ENCODE peak calls at places on chromosome 2, in six cellular contexts. U is stomach, H is transverse colon, Z is H1, F is sigmoid colon, C is SK-N-SH. K is an unnamed sample. For H3K4me1, the result is how much of the 10 kb centered on the place peaks cover.

GRCh38 chr2:7084601-7085000 is 167.4 kb downstream of the RNF144A start:
- DNase-seq in U (no peak), H (no peak), Z (no peak), F (no peak), C (no peak), K (no peak)

GRCh38 chr2:168583710-168584521 is 127.8 kb downstream of the CERS6 start:
- DNase-seq in U (no peak), H (peak), Z (no peak), F (no peak), C (no peak), K (no peak)

GRCh38 chr2:121018136-121019057 is 266.6 kb downstream of the TFCP2L1 start:
- DNase-seq in U (no peak), H (no peak), Z (peak), F (peak), C (no peak), K (no peak)

GRCh38 chr2:18918280-18918679 is 328.9 kb upstream of the NT5C1B start:
- DNase-seq in U (no peak), H (no peak), Z (no peak), F (no peak), C (no peak), K (no peak)

GRCh38 chr2:134919360-134920210 is 963 bp downstream of the CCNT2 start:
- DNase-seq in U (peak), H (peak), Z (no peak), F (peak), C (peak), K (no peak)

GRCh38 chr2:107717666-107718065 is 109.0 kb upstream of the RGPD4 start:
- DNase-seq in U (no peak), H (no peak), Z (no peak), F (no peak), C (no peak), K (no peak)

GRCh38 chr2:71388214-71388613 is 56.6 kb downstream of the ZNF638 start:
- DNase-seq in U (no peak), H (no peak), Z (no peak), F (no peak), C (no peak), K (no peak)

GRCh38 chr2:206968139-206969086 is 29.1 kb downstream of the CPO start:
- DNase-seq in U (no peak), H (no peak), Z (no peak), F (no peak), C (no peak), K (no peak)

GRCh38 chr2:237987263-237987662 is 20.4 kb downstream of the UBE2F start:
- DNase-seq in U (no peak), H (no peak), Z (no peak), F (no peak), C (no peak), K (no peak)

GRCh38 chr2:196123679-196124373 is 47.6 kb downstream of the STK17B start:
- DNase-seq in U (no peak), H (no peak), Z (no peak), F (no peak), C (no peak), K (no peak)

GRCh38 chr2:11329759-11330158 is 14.7 kb downstream of the ROCK2 start:
- DNase-seq in U (no peak), H (no peak), Z (no peak), F (no peak), C (no peak), K (no peak)

GRCh38 chr2:12044857-12045256 is 298.4 kb downstream of the LPIN1 start:
- DNase-seq in U (no peak), H (no peak), Z (no peak), F (no peak), C (no peak), K (no peak)

GRCh38 chr2:195566201-195566600 is 90.8 kb upstream of the SLC39A10 start:
- DNase-seq in U (no peak), H (no peak), Z (no peak), F (no peak), C (no peak), K (no peak)

GRCh38 chr2:204731996-204732395 is 186.7 kb downstream of the PARD3B start:
- DNase-seq in U (no peak), H (no peak), Z (no peak), F (no peak), C (no peak), K (no peak)

GRCh38 chr2:239136203-239136602 is 264.6 kb downstream of the HDAC4 start:
- DNase-seq in U (no peak), H (no peak), Z (no peak), F (no peak), C (no peak), K (no peak)

GRCh38 chr2:12498703-12499102 is 218.0 kb upstream of the TRIB2 start:
- DNase-seq in U (no peak), H (no peak), Z (no peak), F (no peak), C (no peak), K (no peak)

GRCh38 chr2:21372654-21373053 is 248.9 kb downstream of the TDRD15 start:
- DNase-seq in U (no peak), H (no peak), Z (peak), F (no peak), C (peak), K (no peak)

GRCh38 chr2:11340717-11341116 is 3.7 kb downstream of the ROCK2 start:
- DNase-seq in U (no peak), H (no peak), Z (no peak), F (no peak), C (no peak), K (no peak)

GRCh38 chr2:161190030-161190429 is 29.8 kb downstream of the TANK start:
- DNase-seq in U (no peak), H (no peak), Z (no peak), F (no peak), C (no peak), K (no peak)
- H3K4me3 ChIP-seq in U (no peak), H (no peak), Z (no peak), F (no peak), C (no peak), K (no peak)

GRCh38 chr2:73187549-73187948 is 14.8 kb upstream of the NOTO start:
- DNase-seq in U (no peak), H (no peak), Z (no peak), F (no peak), C (no peak), K (no peak)

DNA sequence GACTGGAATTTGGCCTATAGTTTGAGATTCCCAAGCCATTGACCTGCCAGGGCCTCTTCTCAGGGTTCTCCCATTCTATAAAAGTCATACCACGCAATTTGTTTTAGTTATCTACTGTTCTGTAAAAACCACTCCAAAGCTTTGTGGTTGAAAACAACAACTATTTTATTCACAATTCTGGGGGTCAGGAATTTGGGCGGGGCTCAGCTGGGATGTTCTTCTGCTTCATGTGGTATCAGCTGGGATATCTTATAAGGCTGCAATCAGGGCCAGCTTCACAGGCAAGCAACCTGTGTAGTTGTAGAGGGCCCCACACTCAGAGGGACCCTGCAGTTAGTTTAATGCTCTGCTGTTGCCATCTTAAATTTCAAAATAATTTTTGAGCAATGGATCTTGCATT is 16.4 kb upstream of the NOTO start:
- DNase-seq in U (no peak), H (no peak), Z (no peak), F (no peak), C (no peak), K (no peak)
- TF ChIP-seq POLR2AphosphoS5 in U (no peak), H (no peak), Z (no peak), F (no peak), C (no peak), K (no peak)

GRCh38 chr2:181685150-181685688 is 4.9 kb upstream of the NEUROD1 start:
- DNase-seq in U (no peak), H (no peak), Z (peak), F (no peak), C (no peak), K (no peak)

GRCh38 chr2:181694271-181694670 is 14.0 kb upstream of the NEUROD1 start:
- DNase-seq in U (no peak), H (no peak), Z (no peak), F (no peak), C (no peak), K (no peak)

GRCh38 chr2:181686566-181687185 is 6.4 kb upstream of the NEUROD1 start:
- DNase-seq in U (no peak), H (no peak), Z (no peak), F (no peak), C (no peak), K (no peak)

GRCh38 chr2:181690851-181691250 is 10.5 kb upstream of the NEUROD1 start:
- DNase-seq in U (no peak), H (no peak), Z (no peak), F (no peak), C (no peak), K (no peak)
- H3K4me1 ChIP-seq in U (under half), H (under half), Z (under half), F (under half), C (under half), K (under half)

DNA sequence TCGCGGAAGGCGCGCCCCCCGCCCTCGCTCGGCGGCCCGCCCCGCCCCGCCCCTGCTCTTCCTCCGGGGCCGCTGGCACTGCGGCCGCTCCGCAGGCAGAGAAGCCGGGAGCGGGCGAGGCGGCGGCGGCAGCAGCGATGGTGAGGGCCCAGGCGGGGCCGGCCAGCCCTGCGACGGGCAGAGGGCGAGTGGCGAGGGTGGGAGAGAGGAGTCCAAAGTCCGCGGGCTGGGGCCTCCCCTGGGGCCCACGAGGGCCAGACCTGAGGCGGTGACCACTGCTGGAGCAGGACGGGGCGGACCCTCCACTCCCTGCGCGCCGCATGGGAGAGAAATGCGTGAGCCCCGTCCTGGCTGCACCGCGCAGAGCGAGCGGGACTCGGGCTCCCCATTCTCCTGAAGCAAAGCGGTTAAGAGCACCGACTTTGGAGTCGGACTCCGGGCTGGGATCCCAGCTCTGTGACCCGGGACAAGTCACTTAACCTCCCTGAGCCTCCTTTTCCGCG is at the start of gene VAMP5:
- DNase-seq in U (peak), H (peak), Z (peak), F (peak), C (peak), K (no peak)
- H3K4me3 ChIP-seq in U (peak), H (peak), Z (peak), F (peak), C (peak), K (peak)

GRCh38 chr2:112582314-112582746 is 2.1 kb upstream of the CHCHD5 start:
- DNase-seq in U (no peak), H (no peak), Z (no peak), F (no peak), C (peak), K (no peak)
- TF ChIP-seq POLR2AphosphoS5 in U (no peak), H (no peak), Z (no peak), F (no peak), C (no peak), K (peak)

DNA sequence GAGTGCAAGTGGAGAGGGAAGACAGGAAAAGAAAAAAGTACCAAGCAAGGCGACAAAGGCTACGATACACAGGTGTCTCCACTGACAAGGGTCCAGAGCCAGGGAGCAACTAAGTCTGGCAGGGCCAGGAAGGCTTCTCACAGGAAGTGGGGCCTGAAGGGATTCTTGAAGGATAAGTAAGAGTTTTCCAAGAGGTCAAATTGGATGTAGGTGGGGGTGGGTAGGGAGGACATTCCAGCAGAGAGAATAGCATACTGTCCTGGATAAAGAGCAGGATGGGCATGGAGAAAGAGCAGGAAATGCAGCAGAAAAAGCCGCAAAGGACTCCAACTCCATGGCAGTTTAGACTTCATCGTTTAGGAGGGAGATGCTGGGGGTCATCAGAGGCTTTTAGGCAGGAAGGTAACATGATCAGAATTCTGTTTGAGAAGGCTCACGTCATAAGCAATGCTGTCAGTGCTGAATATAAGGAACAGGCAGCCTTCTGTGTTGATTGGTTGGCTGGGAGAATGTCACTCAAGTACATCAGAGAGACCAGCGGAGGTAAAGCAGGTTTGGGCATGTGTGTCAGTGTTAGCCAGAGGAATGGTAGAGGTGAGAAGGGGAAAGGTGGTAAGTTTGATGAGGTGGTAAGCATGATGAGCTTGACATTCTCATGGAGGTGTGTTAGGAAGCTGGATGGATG is 35.1 kb downstream of the ARHGAP25 start:
- DNase-seq in U (no peak), H (no peak), Z (no peak), F (no peak), C (no peak), K (no peak)
- H3K4me1 ChIP-seq in U (half or more), H (under half), Z (under half), F (under half), C (under half), K (under half)

GRCh38 chr2:43067254-43068052 is 159.0 kb downstream of the ZFP36L2 start:
- DNase-seq in U (peak), H (peak), Z (no peak), F (peak), C (peak), K (no peak)
- H3K4me3 ChIP-seq in U (no peak), H (no peak), Z (no peak), F (no peak), C (no peak), K (no peak)

K was measured in vagina.